ENCODE peak calls at places on chromosomes 3 and 15, in nine cellular contexts. Z is D721Med, U is heart left ventricle, E is transverse colon, S is tibial artery, C is tibial nerve, V is MCF 10A, H is upper lobe of right lung, M is IMR-90. R is an unnamed sample.

GRCh38 chr3:126749931-126750759 is 46.1 kb downstream of the CHCHD6 start:
- DNase-seq in Z (no peak), U (no peak), E (no peak), S (no peak), C (no peak), V (no peak), H (no peak), M (no peak), R (no peak)

GRCh38 chr15:36951747-36952247 is 148.6 kb downstream of the MEIS2 start:
- DNase-seq in Z (no peak), U (no peak), E (no peak), S (no peak), C (no peak), V (no peak), H (no peak), M (peak; percentile 84), R (no peak)

GRCh38 chr15:72796515-72797337 is 13.2 kb upstream of the ADPGK start:
- DNase-seq in Z (peak; percentile 52), U (peak; percentile 44), E (peak; percentile 54), S (no peak), C (no peak), V (peak; percentile 33), H (peak; percentile 82), M (peak; percentile 16), R (no peak)

GRCh38 chr3:31011383-31011782 is 116.9 kb upstream of the GADL1 start:
- DNase-seq in Z (no peak), U (no peak), E (no peak), S (no peak), C (no peak), V (no peak), H (no peak), M (no peak), R (no peak)

GRCh38 chr3:120678984-120679383 is 3.1 kb downstream of the HGD start:
- DNase-seq in Z (no peak), U (no peak), E (no peak), S (no peak), C (no peak), V (no peak), H (no peak), M (no peak), R (no peak)

GRCh38 chr3:121809249-121809648 is 25.6 kb downstream of the IQCB1 start:
- DNase-seq in Z (no peak), U (no peak), E (no peak), S (no peak), C (no peak), V (no peak), H (no peak), M (no peak), R (no peak)

GRCh38 chr3:9630550-9631139 is 18.7 kb upstream of the MTMR14 start:
- DNase-seq in Z (no peak), U (no peak), E (no peak), S (no peak), C (no peak), V (no peak), H (no peak), M (no peak), R (no peak)

GRCh38 chr3:48432411-48433371 is 2.8 kb upstream of the PLXNB1 start:
- DNase-seq in Z (peak; percentile 20), U (no peak), E (peak; percentile 25), S (peak; percentile 18), C (no peak), V (peak; percentile 90), H (no peak), M (peak; percentile 14), R (no peak)

GRCh38 chr15:70517194-70517590 is 246.2 kb downstream of the UACA start:
- DNase-seq in Z (no peak), U (no peak), E (no peak), S (no peak), C (no peak), V (no peak), H (no peak), M (no peak), R (no peak)

GRCh38 chr3:129961142-129961541 is 13.4 kb upstream of the TRH start:
- DNase-seq in Z (no peak), U (no peak), E (no peak), S (no peak), C (no peak), V (no peak), H (no peak), M (no peak), R (no peak)

GRCh38 chr3:182603501-182603900 is 189.8 kb upstream of the ATP11B start:
- DNase-seq in Z (no peak), U (no peak), E (no peak), S (no peak), C (no peak), V (peak; percentile 1), H (no peak), M (no peak), R (no peak)

DNA sequence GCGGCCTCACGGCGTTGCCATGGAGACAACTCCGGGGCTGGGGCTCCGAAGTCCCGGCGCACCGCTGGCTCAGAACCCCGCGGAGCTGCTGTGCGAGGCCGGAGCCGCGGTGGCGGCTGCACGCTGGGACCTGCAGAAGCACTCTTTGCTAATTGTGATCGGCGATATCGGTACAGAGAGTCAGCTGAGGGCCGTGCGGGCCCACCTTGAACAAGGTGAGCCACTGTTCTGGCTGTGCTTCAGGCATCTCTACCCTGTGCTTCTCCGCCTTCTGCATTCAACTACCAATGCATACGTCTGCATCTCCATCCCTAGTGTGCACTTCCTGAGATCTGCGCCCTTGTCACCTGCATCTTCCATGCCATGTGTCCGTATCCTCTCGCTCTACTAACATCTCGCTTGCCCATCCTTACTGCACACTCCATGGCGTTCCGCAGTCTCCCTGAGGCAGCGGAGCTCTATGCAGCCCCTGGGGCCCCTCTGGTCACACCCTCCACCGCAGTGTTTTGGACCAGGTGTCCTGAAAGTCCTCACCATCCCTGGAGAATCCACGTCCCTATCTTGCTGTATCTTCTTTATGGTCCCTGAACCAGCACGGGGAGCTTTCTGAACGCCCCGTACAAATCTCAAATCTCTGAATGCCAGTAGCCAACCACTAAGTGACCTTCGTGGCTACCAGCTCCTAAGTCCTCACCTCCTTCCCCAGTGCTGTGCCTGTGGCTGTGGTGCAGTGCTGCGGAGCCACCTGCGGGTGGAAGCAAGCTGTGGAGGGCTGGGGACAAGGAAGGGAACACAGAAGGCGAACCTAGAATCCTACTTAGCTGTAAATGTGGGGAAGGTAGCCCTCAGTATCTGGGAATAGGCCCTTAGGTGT is 6.2 kb upstream of the MAP1A start:
- DNase-seq in Z (no peak), U (no peak), E (no peak), S (no peak), C (no peak), V (peak; percentile 31), H (no peak), M (no peak), R (no peak)
- TF ChIP-seq CTCF in Z (peak; percentile 30), U (no peak), E (no peak), S (no peak), C (no peak), V (no peak), H (no peak), M (peak; percentile 30), R (peak; percentile 56)

DNA sequence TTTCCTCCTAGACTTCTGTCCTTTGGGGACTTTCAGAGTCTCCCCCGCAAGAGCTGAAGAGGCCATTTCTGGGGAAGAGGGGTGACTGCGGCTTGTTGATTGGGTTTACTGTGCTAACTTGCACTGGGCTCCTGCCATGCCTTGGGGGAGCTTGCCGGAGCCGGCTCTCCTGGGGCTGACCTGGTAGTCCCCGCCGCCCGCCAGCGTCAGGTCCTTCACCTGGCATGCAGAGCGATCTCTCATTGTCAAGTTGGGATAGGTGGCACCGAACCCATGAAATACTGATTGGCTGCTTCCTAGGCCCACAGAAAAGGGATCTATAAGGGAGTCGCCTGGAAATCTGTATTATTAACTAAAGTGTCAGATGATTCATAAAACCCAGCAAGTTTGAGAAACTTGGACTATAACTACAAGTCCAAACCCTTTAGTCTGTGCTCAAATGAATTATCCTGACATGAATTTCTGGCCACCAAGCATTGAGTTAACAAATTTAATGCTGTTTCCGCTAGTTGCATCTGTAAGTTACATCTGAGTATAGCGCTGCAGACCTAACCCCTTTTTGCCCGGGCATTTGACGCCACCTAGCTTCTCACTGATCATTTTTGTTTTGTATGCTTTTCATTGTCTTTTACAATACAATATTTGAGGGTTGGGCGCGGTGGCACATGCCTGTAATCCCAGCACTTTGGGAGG is 605 bp upstream of the IMP3 start:
- DNase-seq in Z (no peak), U (peak; percentile 53), E (no peak), S (no peak), C (no peak), V (peak; percentile 70), H (peak; percentile 80), M (peak; percentile 45), R (peak; percentile 39)
- TF ChIP-seq CTCF in Z (peak; percentile 51), U (no peak), E (peak; percentile 29), S (no peak), C (no peak), V (peak; percentile 40), H (no peak), M (peak; percentile 36), R (peak; percentile 49)

DNA sequence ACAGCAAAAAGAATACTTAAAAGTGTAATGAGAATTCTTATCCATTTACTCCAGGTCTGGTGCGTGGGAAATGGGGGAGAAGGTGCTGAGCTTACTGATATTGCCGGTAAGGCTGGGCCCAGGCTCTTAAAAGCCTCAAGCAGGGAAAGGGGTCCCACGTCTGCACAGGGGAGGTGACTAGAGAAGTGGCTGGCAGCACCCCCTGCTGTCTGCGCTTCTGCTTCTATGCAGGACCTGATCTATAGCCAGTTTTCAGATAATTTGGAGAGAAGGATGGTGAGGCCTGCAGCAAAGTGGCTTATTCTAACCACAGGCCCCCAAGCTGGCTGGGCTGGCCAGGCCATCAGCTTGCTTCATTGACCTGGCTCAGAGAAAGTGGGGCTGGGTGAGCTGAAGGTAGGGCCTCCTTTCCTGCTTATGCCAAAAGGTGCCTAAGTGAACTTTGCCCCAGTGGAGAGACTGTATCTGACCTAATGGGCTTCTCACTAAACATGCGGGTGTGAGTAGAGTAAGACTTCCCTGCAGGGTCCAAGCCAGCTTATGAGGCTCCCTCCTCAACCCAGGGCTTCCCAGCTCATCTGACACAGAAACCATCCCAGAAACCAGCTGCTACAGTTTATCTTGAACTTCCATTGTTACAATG is 30.9 kb upstream of the ATP1B3 start:
- DNase-seq in Z (no peak), U (no peak), E (peak; percentile 20), S (no peak), C (no peak), V (no peak), H (no peak), M (no peak), R (no peak)
- TF ChIP-seq CTCF in Z (peak; percentile 8), U (no peak), E (no peak), S (no peak), C (no peak), V (no peak), H (no peak), M (no peak), R (peak; percentile 2)

DNA sequence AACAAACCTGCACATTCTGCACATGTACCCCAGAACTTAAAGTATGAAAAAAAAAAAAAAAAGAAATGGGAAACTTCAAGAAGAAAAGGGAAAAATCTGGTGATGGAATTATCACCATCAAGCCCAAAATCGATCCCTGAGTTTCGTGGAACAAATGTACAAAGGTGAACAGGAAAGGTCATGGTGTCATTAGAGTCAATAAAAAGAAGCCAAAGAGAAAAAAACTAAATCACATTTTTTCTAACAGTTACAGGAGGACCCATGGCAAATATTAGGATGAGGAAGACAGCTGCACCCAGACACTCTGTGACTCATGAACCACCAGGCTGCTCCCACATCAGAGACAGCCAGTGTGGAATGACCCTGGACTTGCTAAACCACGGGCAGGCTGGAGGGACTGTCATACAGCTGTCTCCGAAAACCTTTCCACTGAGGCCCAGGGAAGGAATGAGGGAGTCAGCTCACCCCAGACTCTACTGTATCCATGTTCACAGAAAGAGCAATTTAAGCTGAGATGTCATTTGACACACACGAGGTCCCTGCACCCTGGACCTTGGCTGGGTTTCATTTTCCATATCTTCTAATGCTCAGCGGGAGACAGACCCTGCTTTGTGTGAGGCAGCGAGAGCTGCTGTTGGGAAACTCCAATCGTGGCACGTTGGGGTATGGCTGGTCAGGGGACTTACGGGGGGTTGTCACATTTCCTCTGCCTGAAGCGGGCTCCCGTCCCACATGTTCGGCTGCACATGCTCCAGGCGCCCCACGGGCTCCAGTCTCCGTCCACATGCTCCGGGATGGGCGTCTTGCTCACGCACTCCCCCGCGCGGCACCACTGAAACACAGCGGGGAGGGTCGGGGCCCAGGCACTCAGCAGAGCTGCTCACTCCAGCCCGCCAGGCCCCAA is 210.2 kb downstream of the ADAMTS17 start:
- DNase-seq in Z (no peak), U (peak; percentile 77), E (peak; percentile 24), S (no peak), C (no peak), V (no peak), H (no peak), M (peak; percentile 39), R (peak; percentile 58)
- TF ChIP-seq CTCF in Z (peak; percentile 22), U (peak; percentile 69), E (peak; percentile 15), S (peak; percentile 29), C (peak; percentile 68), V (no peak), H (peak; percentile 47), M (peak; percentile 43), R (peak; percentile 83)

R was measured in brain microvascular endothelial cell.